ENCODE peak calls at places on chromosomes 7 and 10, in ten cellular contexts. K, Z, M, W, X, P, D, E, A and T are unnamed samples.
A peak's percentile ranks its signal among the peaks of the same experiment; 100 is the strongest.

GRCh38 chr10:79019961-79020491 is 48.7 kb upstream of the ZMIZ1 start:
- DNase-seq in K (peak; percentile 87), Z (peak; percentile 30), M (no peak), W (no peak), X (no peak), P (no peak), D (no peak), E (peak; percentile 96), A (no peak), T (peak; percentile 10)

GRCh38 chr7:114130860-114131259 is 212.1 kb upstream of the PPP1R3A start:
- DNase-seq in K (no peak), Z (no peak), M (no peak), W (no peak), X (no peak), P (no peak), D (no peak), E (no peak), A (no peak), T (no peak)

GRCh38 chr10:76111986-76112825 is 680.8 kb downstream of the LRMDA start:
- DNase-seq in K (no peak), Z (no peak), M (no peak), W (no peak), X (no peak), P (peak; percentile 56), D (no peak), E (no peak), A (no peak), T (no peak)

GRCh38 chr10:124077216-124077615 is 16.2 kb downstream of the CHST15 start:
- DNase-seq in K (no peak), Z (no peak), M (no peak), W (no peak), X (no peak), P (no peak), D (no peak), E (no peak), A (no peak), T (no peak)

GRCh38 chr10:125299476-125299875 is 139.1 kb upstream of the CTBP2 start:
- DNase-seq in K (no peak), Z (no peak), M (no peak), W (no peak), X (no peak), P (no peak), D (no peak), E (no peak), A (no peak), T (no peak)

GRCh38 chr7:134548877-134549276 is at the start of gene AKR1B15:
- DNase-seq in K (no peak), Z (no peak), M (no peak), W (no peak), X (no peak), P (no peak), D (peak; percentile 3), E (no peak), A (no peak), T (peak; percentile 17)

GRCh38 chr7:80548790-80549530 is 37.1 kb upstream of the GNAT3 start:
- DNase-seq in K (no peak), Z (no peak), M (no peak), W (no peak), X (no peak), P (no peak), D (no peak), E (no peak), A (no peak), T (no peak)

GRCh38 chr7:116984917-116985316 is 31.6 kb downstream of the ST7 start:
- DNase-seq in K (no peak), Z (no peak), M (no peak), W (no peak), X (no peak), P (peak; percentile 61), D (no peak), E (no peak), A (peak; percentile 45), T (no peak)

GRCh38 chr10:131569851-131570715 is 258.6 kb upstream of the TCERG1L start:
- DNase-seq in K (peak; percentile 78), Z (peak; percentile 60), M (no peak), W (no peak), X (no peak), P (peak; percentile 62), D (no peak), E (no peak), A (no peak), T (no peak)

GRCh38 chr7:1105189-1105588 is 17.3 kb downstream of the GPER1 start:
- DNase-seq in K (no peak), Z (peak; percentile 63), M (no peak), W (no peak), X (no peak), P (no peak), D (no peak), E (no peak), A (no peak), T (no peak)

GRCh38 chr7:25495905-25496304 is 267.6 kb upstream of the NPVF start:
- DNase-seq in K (no peak), Z (no peak), M (no peak), W (no peak), X (no peak), P (no peak), D (no peak), E (no peak), A (no peak), T (no peak)

GRCh38 chr10:22712959-22713852 is 1.2 kb downstream of the PIP4K2A start:
- DNase-seq in K (no peak), Z (peak; percentile 92), M (peak; percentile 40), W (no peak), X (no peak), P (peak; percentile 44), D (no peak), E (no peak), A (peak; percentile 52), T (peak; percentile 87)

GRCh38 chr10:103547391-103547946 is 54.0 kb downstream of the NEURL1 start:
- DNase-seq in K (peak; percentile 70), Z (peak; percentile 71), M (no peak), W (no peak), X (no peak), P (no peak), D (no peak), E (peak; percentile 70), A (no peak), T (no peak)

GRCh38 chr7:114048386-114049235 is 129.8 kb upstream of the PPP1R3A start:
- DNase-seq in K (no peak), Z (no peak), M (no peak), W (peak; percentile 5), X (no peak), P (peak; percentile 23), D (peak; percentile 13), E (no peak), A (no peak), T (no peak)

DNA sequence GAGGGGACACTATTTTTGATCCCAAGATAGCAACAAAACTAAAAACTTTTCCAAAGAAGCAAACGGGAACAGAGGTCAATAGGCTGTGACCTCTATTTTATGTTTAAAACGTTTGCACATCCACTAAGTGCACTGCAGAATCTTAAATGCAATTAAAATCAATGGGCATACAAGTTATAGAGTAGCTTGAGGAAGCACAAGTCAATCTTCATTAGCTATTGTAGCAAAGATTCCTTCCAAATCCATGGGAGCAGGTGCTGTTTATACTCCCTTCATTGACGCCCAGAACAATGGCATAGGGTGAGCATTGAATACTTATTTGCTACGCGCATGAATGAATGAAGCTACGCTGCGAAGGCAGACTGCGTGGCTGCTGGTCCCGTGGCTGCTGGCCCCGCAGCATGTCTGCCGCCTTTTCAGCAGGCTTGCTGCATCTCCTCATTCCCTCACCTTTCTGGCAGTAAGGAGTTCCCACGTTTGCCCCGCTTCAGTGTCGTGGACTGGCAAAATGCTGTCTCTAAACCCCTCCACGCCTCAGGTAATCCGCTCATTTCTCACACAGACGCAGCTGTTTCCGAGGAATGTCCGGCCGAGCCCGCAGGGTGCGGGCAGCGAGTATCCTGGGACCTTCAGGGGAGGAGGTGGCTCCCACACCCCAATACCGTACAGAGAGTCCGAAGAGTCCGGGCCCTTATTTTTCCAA is 754 bp upstream of the PHYHIPL start:
- DNase-seq in K (no peak), Z (no peak), M (no peak), W (no peak), X (peak; percentile 8), P (peak; percentile 27), D (no peak), E (no peak), A (no peak), T (no peak)
- TF ChIP-seq POLR2AphosphoS5 in K (no peak), Z (no peak), M (no peak), W (no peak), X (peak; percentile 12), P (no peak), D (no peak), E (no peak), A (no peak), T (no peak)

GRCh38 chr7:37771342-37771741 is 77.1 kb upstream of the NME8 start:
- DNase-seq in K (no peak), Z (no peak), M (no peak), W (no peak), X (no peak), P (no peak), D (no peak), E (no peak), A (no peak), T (no peak)

GRCh38 chr7:37770813-37771212 is 77.6 kb upstream of the NME8 start:
- DNase-seq in K (no peak), Z (no peak), M (no peak), W (no peak), X (no peak), P (no peak), D (no peak), E (no peak), A (no peak), T (no peak)

GRCh38 chr7:37765872-37766525 is 82.4 kb upstream of the NME8 start:
- DNase-seq in K (no peak), Z (peak; percentile 67), M (no peak), W (no peak), X (no peak), P (no peak), D (peak; percentile 81), E (no peak), A (no peak), T (no peak)
- TF ChIP-seq POLR2AphosphoS5 in K (no peak), Z (no peak), M (no peak), W (no peak), X (no peak), P (no peak), D (no peak), E (no peak), A (no peak), T (no peak)

GRCh38 chr7:115477193-115477651 is 553.3 kb downstream of the TFEC start:
- DNase-seq in K (no peak), Z (peak; percentile 67), M (peak; percentile 19), W (no peak), X (no peak), P (peak; percentile 70), D (no peak), E (no peak), A (no peak), T (no peak)
- TF ChIP-seq POLR2AphosphoS5 in K (no peak), Z (no peak), M (no peak), W (no peak), X (no peak), P (no peak), D (no peak), E (no peak), A (no peak), T (no peak)

GRCh38 chr7:30750574-30751256 is 1.2 kb upstream of the INMT start:
- DNase-seq in K (no peak), Z (no peak), M (peak; percentile 62), W (no peak), X (peak; percentile 17), P (no peak), D (no peak), E (no peak), A (no peak), T (peak; percentile 59)
- TF ChIP-seq POLR2AphosphoS5 in K (peak; percentile 26), Z (peak; percentile 51), M (no peak), W (no peak), X (peak; percentile 47), P (no peak), D (no peak), E (no peak), A (no peak), T (peak; percentile 72)